ENCODE peak calls at places on chromosomes 7 and 10, in eight cellular contexts. Z is uterus, I is heart right ventricle, L is OCI-LY7, D is fibroblast of the aortic adventitia, W is tibial nerve, M is AG04450, S is heart left ventricle. F is an unnamed sample.

GRCh38 chr10:124176309-124177179 is 83.1 kb upstream of the CHST15 start:
- DNase-seq in Z (no peak), I (no peak), L (no peak), D (no peak), W (no peak), M (no peak), S (no peak), F (peak; percentile 89)

GRCh38 chr7:107920048-107920772 is 29.2 kb downstream of the DLD start:
- DNase-seq in Z (no peak), I (no peak), L (no peak), D (no peak), W (no peak), M (no peak), S (no peak), F (peak; percentile 65)

GRCh38 chr7:40315277-40315676 is 180.5 kb downstream of the SUGCT start:
- DNase-seq in Z (no peak), I (no peak), L (no peak), D (no peak), W (no peak), M (no peak), S (no peak), F (no peak)

GRCh38 chr10:31059323-31059722 is 27.7 kb upstream of the ZNF438 start:
- DNase-seq in Z (no peak), I (no peak), L (no peak), D (no peak), W (no peak), M (no peak), S (no peak), F (no peak)

GRCh38 chr10:12013926-12014325 is 28.7 kb downstream of the UPF2 start:
- DNase-seq in Z (no peak), I (no peak), L (no peak), D (no peak), W (no peak), M (peak; percentile 7), S (no peak), F (peak; percentile 45)

GRCh38 chr7:50379082-50379481 is 71.1 kb downstream of the FIGNL1 start:
- DNase-seq in Z (no peak), I (no peak), L (no peak), D (no peak), W (no peak), M (no peak), S (no peak), F (peak; percentile 2)

GRCh38 chr10:17206210-17206709 is 4.8 kb upstream of the TRDMT1 start:
- DNase-seq in Z (no peak), I (no peak), L (no peak), D (peak; percentile 65), W (no peak), M (no peak), S (no peak), F (peak; percentile 56)

GRCh38 chr7:46932266-46932655 is 649.6 kb downstream of the TNS3 start:
- DNase-seq in Z (no peak), I (no peak), L (no peak), D (no peak), W (no peak), M (no peak), S (no peak), F (peak; percentile 15)

GRCh38 chr10:43287056-43288007 is 20.5 kb upstream of the RASGEF1A start:
- DNase-seq in Z (no peak), I (no peak), L (peak; percentile 39), D (no peak), W (no peak), M (no peak), S (no peak), F (peak; percentile 13)

GRCh38 chr7:20399516-20399915 is 68.8 kb downstream of the ITGB8 start:
- DNase-seq in Z (no peak), I (no peak), L (no peak), D (peak; percentile 32), W (no peak), M (no peak), S (no peak), F (no peak)

GRCh38 chr7:141381794-141382453 is 169.3 kb upstream of the AGK start:
- DNase-seq in Z (no peak), I (no peak), L (no peak), D (no peak), W (no peak), M (no peak), S (no peak), F (no peak)

GRCh38 chr7:1854521-1855395 is 184.7 kb downstream of the ELFN1 start:
- DNase-seq in Z (no peak), I (no peak), L (no peak), D (no peak), W (no peak), M (no peak), S (peak; percentile 22), F (no peak)

GRCh38 chr7:54773472-54774399 is 14.7 kb upstream of the SEC61G start:
- DNase-seq in Z (peak; percentile 81), I (peak; percentile 80), L (peak; percentile 65), D (peak; percentile 86), W (peak; percentile 72), M (peak; percentile 57), S (peak; percentile 77), F (peak; percentile 92)

GRCh38 chr7:41977165-41977651 is 259.8 kb downstream of the GLI3 start:
- DNase-seq in Z (peak; percentile 44), I (peak; percentile 46), L (peak; percentile 51), D (peak; percentile 82), W (no peak), M (no peak), S (no peak), F (peak; percentile 86)

GRCh38 chr10:82084496-82084895 is 209.5 kb downstream of the NRG3 start:
- DNase-seq in Z (no peak), I (no peak), L (no peak), D (no peak), W (no peak), M (no peak), S (no peak), F (no peak)

GRCh38 chr7:150755473-150756099 is 18.4 kb downstream of the GIMAP5 start:
- DNase-seq in Z (no peak), I (peak; percentile 60), L (no peak), D (no peak), W (no peak), M (no peak), S (peak; percentile 65), F (no peak)

GRCh38 chr7:1569016-1569415 is 816 bp downstream of the PSMG3 start:
- DNase-seq in Z (no peak), I (no peak), L (no peak), D (peak; percentile 24), W (no peak), M (no peak), S (no peak), F (peak; percentile 51)

GRCh38 chr7:142750321-142750938 is 1.2 kb downstream of the PRSS1 start:
- DNase-seq in Z (no peak), I (no peak), L (no peak), D (no peak), W (no peak), M (no peak), S (no peak), F (no peak)

GRCh38 chr7:45192546-45193177 is 35.1 kb downstream of the RAMP3 start:
- DNase-seq in Z (no peak), I (no peak), L (peak; percentile 3), D (no peak), W (no peak), M (no peak), S (no peak), F (no peak)

GRCh38 chr10:13761490-13762091 is 174.8 kb downstream of the PRPF18 start:
- DNase-seq in Z (no peak), I (no peak), L (no peak), D (no peak), W (no peak), M (no peak), S (no peak), F (no peak)

GRCh38 chr7:155277385-155277994 is 20.2 kb upstream of the INSIG1 start:
- DNase-seq in Z (no peak), I (no peak), L (no peak), D (no peak), W (no peak), M (no peak), S (no peak), F (no peak)

GRCh38 chr7:158351051-158351450 is 236.6 kb downstream of the PTPRN2 start:
- DNase-seq in Z (no peak), I (peak; percentile 1), L (no peak), D (no peak), W (no peak), M (no peak), S (no peak), F (no peak)

GRCh38 chr7:47721670-47722069 is 139.8 kb upstream of the TNS3 start:
- DNase-seq in Z (no peak), I (no peak), L (peak; percentile 47), D (no peak), W (no peak), M (no peak), S (no peak), F (no peak)

GRCh38 chr7:116240021-116240659 is 29.8 kb downstream of the TES start:
- DNase-seq in Z (peak; percentile 55), I (no peak), L (no peak), D (peak; percentile 46), W (no peak), M (no peak), S (no peak), F (no peak)
- H3K4me3 ChIP-seq in Z (no peak overlapping the region), I (no peak overlapping the region), L (no peak overlapping the region), D (no peak overlapping the region), W (no peak overlapping the region), M (no peak overlapping the region), S (no peak overlapping the region), F (no peak overlapping the region)

GRCh38 chr10:34719746-34720145 is 95.3 kb downstream of the PARD3 start:
- DNase-seq in Z (no peak), I (no peak), L (no peak), D (no peak), W (no peak), M (no peak), S (no peak), F (no peak)
- TF ChIP-seq CTCF in Z (no peak), I (no peak), L (no peak), D (no peak), W (no peak), M (no peak), S (no peak), F (no peak)

GRCh38 chr10:103660364-103661197 is 167.1 kb downstream of the NEURL1 start:
- DNase-seq in Z (no peak), I (no peak), L (no peak), D (peak; percentile 52), W (no peak), M (no peak), S (peak; percentile 61), F (peak; percentile 69)

GRCh38 chr10:103661951-103662405 is 168.5 kb downstream of the NEURL1 start:
- DNase-seq in Z (no peak), I (no peak), L (no peak), D (no peak), W (no peak), M (no peak), S (no peak), F (peak; percentile 24)

GRCh38 chr10:103658049-103658577 is 164.6 kb downstream of the NEURL1 start:
- DNase-seq in Z (no peak), I (no peak), L (no peak), D (no peak), W (no peak), M (no peak), S (no peak), F (no peak)

GRCh38 chr10:103661198-103661950 is 167.9 kb downstream of the NEURL1 start:
- DNase-seq in Z (peak; percentile 97), I (peak; percentile 87), L (no peak), D (peak; percentile 93), W (peak; percentile 85), M (peak; percentile 88), S (peak; percentile 87), F (peak; percentile 95)

GRCh38 chr10:103659674-103660363 is 166.3 kb downstream of the NEURL1 start:
- DNase-seq in Z (peak; percentile 82), I (peak; percentile 81), L (no peak), D (peak; percentile 90), W (no peak), M (peak; percentile 69), S (peak; percentile 77), F (peak; percentile 96)
- H3K4me3 ChIP-seq in Z (peak overlapping the region; percentile 84), I (peak overlapping the region; percentile 81), L (no peak overlapping the region), D (peak overlapping the region; percentile 78), W (peak overlapping the region; percentile 62), M (peak overlapping the region; percentile 80), S (peak overlapping the region; percentile 52), F (peak overlapping the region; percentile 75)

GRCh38 chr10:132411561-132412253 is 14.7 kb downstream of the PWWP2B start:
- DNase-seq in Z (no peak), I (no peak), L (no peak), D (no peak), W (no peak), M (no peak), S (no peak), F (peak; percentile 47)
- TF ChIP-seq CTCF in Z (no peak), I (no peak), L (no peak), D (no peak), W (no peak), M (peak; percentile 5), S (no peak), F (peak; percentile 11)